ENCODE peak calls at places on chromosome 7, in six cellular contexts. One of them, this sample, is unnamed.

GRCh38 chr7:108165726-108166125 is 35.6 kb upstream of the LAMB4 start:
- DNase-seq in GM12891: no peak
- DNase-seq in foreskin keratinocyte: no peak
- DNase-seq in NAMALWA: no peak
- DNase-seq in skeletal muscle cell: peak
- DNase-seq in heart left ventricle: no peak
- DNase-seq in this sample: no peak

GRCh38 chr7:157708896-157709295 is 372.1 kb downstream of the DNAJB6 start:
- DNase-seq in NAMALWA: no peak
- DNase-seq in heart left ventricle: no peak
- DNase-seq in foreskin keratinocyte: no peak
- DNase-seq in skeletal muscle cell: no peak
- DNase-seq in GM12891: no peak
- DNase-seq in this sample: no peak

GRCh38 chr7:1240917-1241509 is 8.3 kb downstream of the UNCX start:
- DNase-seq in skeletal muscle cell: no peak
- DNase-seq in heart left ventricle: no peak
- DNase-seq in GM12891: no peak
- DNase-seq in NAMALWA: no peak
- DNase-seq in foreskin keratinocyte: no peak
- DNase-seq in this sample: no peak

GRCh38 chr7:84949501-84949900 is 237.4 kb downstream of the SEMA3D start:
- DNase-seq in NAMALWA: no peak
- DNase-seq in foreskin keratinocyte: no peak
- DNase-seq in GM12891: no peak
- DNase-seq in skeletal muscle cell: no peak
- DNase-seq in heart left ventricle: no peak
- DNase-seq in this sample: no peak

GRCh38 chr7:142338633-142339501 is 81.0 kb upstream of the PRSS58 start:
- DNase-seq in foreskin keratinocyte: peak
- DNase-seq in GM12891: no peak
- DNase-seq in NAMALWA: no peak
- DNase-seq in skeletal muscle cell: no peak
- DNase-seq in heart left ventricle: no peak
- DNase-seq in this sample: no peak

GRCh38 chr7:151755131-151755787 is 121.7 kb downstream of the PRKAG2 start:
- DNase-seq in skeletal muscle cell: no peak
- DNase-seq in foreskin keratinocyte: no peak
- DNase-seq in NAMALWA: no peak
- DNase-seq in heart left ventricle: no peak
- DNase-seq in GM12891: no peak
- DNase-seq in this sample: no peak

GRCh38 chr7:103771294-103771693 is 218.2 kb downstream of the RELN start:
- DNase-seq in GM12891: no peak
- DNase-seq in skeletal muscle cell: no peak
- DNase-seq in heart left ventricle: no peak
- DNase-seq in NAMALWA: no peak
- DNase-seq in foreskin keratinocyte: no peak
- DNase-seq in this sample: no peak

GRCh38 chr7:17436126-17436525 is 137.7 kb downstream of the AHR start:
- DNase-seq in skeletal muscle cell: no peak
- DNase-seq in GM12891: no peak
- DNase-seq in heart left ventricle: no peak
- DNase-seq in foreskin keratinocyte: no peak
- DNase-seq in NAMALWA: no peak
- DNase-seq in this sample: no peak

GRCh38 chr7:24245362-24245761 is 38.6 kb upstream of the NPY start:
- DNase-seq in GM12891: peak
- DNase-seq in foreskin keratinocyte: no peak
- DNase-seq in NAMALWA: no peak
- DNase-seq in heart left ventricle: no peak
- DNase-seq in skeletal muscle cell: no peak
- DNase-seq in this sample: no peak

GRCh38 chr7:147492621-147493020 is 1097.9 kb upstream of the C7orf33 start:
- DNase-seq in heart left ventricle: no peak
- DNase-seq in GM12891: no peak
- DNase-seq in NAMALWA: no peak
- DNase-seq in skeletal muscle cell: peak
- DNase-seq in foreskin keratinocyte: no peak
- DNase-seq in this sample: no peak

GRCh38 chr7:22541789-22542188 is 41.8 kb upstream of the STEAP1B start:
- DNase-seq in GM12891: no peak
- DNase-seq in foreskin keratinocyte: no peak
- DNase-seq in NAMALWA: no peak
- DNase-seq in heart left ventricle: no peak
- DNase-seq in skeletal muscle cell: no peak
- DNase-seq in this sample: no peak

GRCh38 chr7:41928781-41929180 is 225.9 kb upstream of the INHBA start:
- DNase-seq in NAMALWA: no peak
- DNase-seq in GM12891: no peak
- DNase-seq in heart left ventricle: no peak
- DNase-seq in foreskin keratinocyte: no peak
- DNase-seq in skeletal muscle cell: no peak
- DNase-seq in this sample: no peak

GRCh38 chr7:82188636-82189035 is 254.9 kb downstream of the CACNA2D1 start:
- DNase-seq in heart left ventricle: no peak
- DNase-seq in GM12891: no peak
- DNase-seq in foreskin keratinocyte: no peak
- DNase-seq in NAMALWA: no peak
- DNase-seq in skeletal muscle cell: no peak
- DNase-seq in this sample: no peak

GRCh38 chr7:139016931-139017511 is 18.8 kb downstream of the ZC3HAV1L start:
- DNase-seq in foreskin keratinocyte: peak
- DNase-seq in GM12891: peak
- DNase-seq in skeletal muscle cell: peak
- DNase-seq in NAMALWA: peak
- DNase-seq in heart left ventricle: peak
- DNase-seq in this sample: peak

GRCh38 chr7:110871856-110872255 is 219.1 kb upstream of the LRRN3 start:
- DNase-seq in GM12891: no peak
- DNase-seq in skeletal muscle cell: no peak
- DNase-seq in NAMALWA: no peak
- DNase-seq in foreskin keratinocyte: no peak
- DNase-seq in heart left ventricle: no peak
- DNase-seq in this sample: no peak

GRCh38 chr7:19851504-19851903 is 78.1 kb upstream of the TMEM196 start:
- DNase-seq in foreskin keratinocyte: no peak
- DNase-seq in GM12891: no peak
- DNase-seq in NAMALWA: no peak
- DNase-seq in heart left ventricle: no peak
- DNase-seq in skeletal muscle cell: no peak
- DNase-seq in this sample: no peak

GRCh38 chr7:12154119-12154518 is 57.0 kb upstream of the TMEM106B start:
- DNase-seq in GM12891: no peak
- DNase-seq in heart left ventricle: no peak
- DNase-seq in foreskin keratinocyte: no peak
- DNase-seq in NAMALWA: no peak
- DNase-seq in skeletal muscle cell: no peak
- DNase-seq in this sample: no peak

GRCh38 chr7:12002428-12002827 is 170.4 kb upstream of the THSD7A start:
- DNase-seq in GM12891: no peak
- DNase-seq in NAMALWA: no peak
- DNase-seq in skeletal muscle cell: no peak
- DNase-seq in foreskin keratinocyte: no peak
- DNase-seq in heart left ventricle: no peak
- DNase-seq in this sample: no peak

GRCh38 chr7:37732253-37732652 is 48.7 kb downstream of the GPR141 start:
- DNase-seq in foreskin keratinocyte: no peak
- DNase-seq in GM12891: peak
- DNase-seq in heart left ventricle: peak
- DNase-seq in NAMALWA: peak
- DNase-seq in skeletal muscle cell: no peak
- DNase-seq in this sample: no peak